ENCODE peak calls at places on chromosomes 11 and 22, in seven cellular contexts. One of them, this sample, is unnamed.

GRCh38 chr11:35182317-35182939 is 43.5 kb downstream of the CD44 start:
- DNase-seq in amygdala: no peak
- DNase-seq in Kasumi-1: no peak
- DNase-seq in Ammon's horn: no peak
- DNase-seq in retinal pigment epithelial cell: no peak
- DNase-seq in esophagus squamous epithelium: no peak
- DNase-seq in stimulated activated CD8-positive, alpha-beta memory T cell treated with anti-CD3 and anti-CD28 coated beads, Interleukin-2, amount 100 ng/mL, for 48 hours: no peak
- DNase-seq in this sample: no peak

GRCh38 chr11:61587541-61587941 is 6.7 kb upstream of the SYT7 start:
- DNase-seq in amygdala: no peak
- DNase-seq in Kasumi-1: no peak
- DNase-seq in Ammon's horn: no peak
- DNase-seq in retinal pigment epithelial cell: no peak
- DNase-seq in esophagus squamous epithelium: no peak
- DNase-seq in stimulated activated CD8-positive, alpha-beta memory T cell treated with anti-CD3 and anti-CD28 coated beads, Interleukin-2, amount 100 ng/mL, for 48 hours: peak
- DNase-seq in this sample: no peak

GRCh38 chr11:111454561-111455192 is 57.5 kb downstream of the BTG4 start:
- DNase-seq in amygdala: no peak
- DNase-seq in Kasumi-1: peak
- DNase-seq in Ammon's horn: peak
- DNase-seq in retinal pigment epithelial cell: no peak
- DNase-seq in esophagus squamous epithelium: no peak
- DNase-seq in stimulated activated CD8-positive, alpha-beta memory T cell treated with anti-CD3 and anti-CD28 coated beads, Interleukin-2, amount 100 ng/mL, for 48 hours: peak
- DNase-seq in this sample: peak

GRCh38 chr11:33479216-33479615 is 221.4 kb downstream of the C11orf91 start:
- DNase-seq in amygdala: no peak
- DNase-seq in Kasumi-1: no peak
- DNase-seq in Ammon's horn: no peak
- DNase-seq in retinal pigment epithelial cell: no peak
- DNase-seq in esophagus squamous epithelium: no peak
- DNase-seq in stimulated activated CD8-positive, alpha-beta memory T cell treated with anti-CD3 and anti-CD28 coated beads, Interleukin-2, amount 100 ng/mL, for 48 hours: no peak
- DNase-seq in this sample: no peak

GRCh38 chr11:78022397-78023396 is at the start of gene KCTD14:
- DNase-seq in amygdala: no peak
- DNase-seq in Kasumi-1: no peak
- DNase-seq in Ammon's horn: no peak
- DNase-seq in retinal pigment epithelial cell: no peak
- DNase-seq in esophagus squamous epithelium: no peak
- DNase-seq in stimulated activated CD8-positive, alpha-beta memory T cell treated with anti-CD3 and anti-CD28 coated beads, Interleukin-2, amount 100 ng/mL, for 48 hours: no peak
- DNase-seq in this sample: no peak

GRCh38 chr11:117822031-117822521 is 2.5 kb downstream of the FXYD2 start:
- DNase-seq in amygdala: no peak
- DNase-seq in Kasumi-1: peak
- DNase-seq in Ammon's horn: no peak
- DNase-seq in retinal pigment epithelial cell: no peak
- DNase-seq in esophagus squamous epithelium: no peak
- DNase-seq in stimulated activated CD8-positive, alpha-beta memory T cell treated with anti-CD3 and anti-CD28 coated beads, Interleukin-2, amount 100 ng/mL, for 48 hours: peak
- DNase-seq in this sample: no peak

GRCh38 chr11:31919175-31919574 is 108.1 kb upstream of the PAX6 start:
- DNase-seq in amygdala: no peak
- DNase-seq in Kasumi-1: no peak
- DNase-seq in Ammon's horn: no peak
- DNase-seq in retinal pigment epithelial cell: no peak
- DNase-seq in esophagus squamous epithelium: no peak
- DNase-seq in stimulated activated CD8-positive, alpha-beta memory T cell treated with anti-CD3 and anti-CD28 coated beads, Interleukin-2, amount 100 ng/mL, for 48 hours: no peak
- DNase-seq in this sample: no peak

GRCh38 chr11:71096751-71097388 is 155.5 kb downstream of the SHANK2 start:
- DNase-seq in amygdala: no peak
- DNase-seq in Kasumi-1: no peak
- DNase-seq in Ammon's horn: no peak
- DNase-seq in retinal pigment epithelial cell: no peak
- DNase-seq in esophagus squamous epithelium: no peak
- DNase-seq in stimulated activated CD8-positive, alpha-beta memory T cell treated with anti-CD3 and anti-CD28 coated beads, Interleukin-2, amount 100 ng/mL, for 48 hours: no peak
- DNase-seq in this sample: no peak

GRCh38 chr11:8329961-8330361 is 66.3 kb upstream of the LMO1 start:
- DNase-seq in amygdala: no peak
- DNase-seq in Kasumi-1: no peak
- DNase-seq in Ammon's horn: no peak
- DNase-seq in retinal pigment epithelial cell: peak
- DNase-seq in esophagus squamous epithelium: no peak
- DNase-seq in stimulated activated CD8-positive, alpha-beta memory T cell treated with anti-CD3 and anti-CD28 coated beads, Interleukin-2, amount 100 ng/mL, for 48 hours: no peak
- DNase-seq in this sample: peak

GRCh38 chr11:4881860-4882500 is at the start of gene OR51T1:
- DNase-seq in amygdala: no peak
- DNase-seq in Kasumi-1: no peak
- DNase-seq in Ammon's horn: no peak
- DNase-seq in retinal pigment epithelial cell: no peak
- DNase-seq in esophagus squamous epithelium: no peak
- DNase-seq in stimulated activated CD8-positive, alpha-beta memory T cell treated with anti-CD3 and anti-CD28 coated beads, Interleukin-2, amount 100 ng/mL, for 48 hours: no peak
- DNase-seq in this sample: no peak

GRCh38 chr22:37763652-37764051 is 44.1 kb upstream of the GCAT start:
- DNase-seq in amygdala: no peak
- DNase-seq in Kasumi-1: no peak
- DNase-seq in Ammon's horn: no peak
- DNase-seq in retinal pigment epithelial cell: no peak
- DNase-seq in esophagus squamous epithelium: no peak
- DNase-seq in stimulated activated CD8-positive, alpha-beta memory T cell treated with anti-CD3 and anti-CD28 coated beads, Interleukin-2, amount 100 ng/mL, for 48 hours: no peak
- DNase-seq in this sample: no peak

GRCh38 chr11:35486446-35486845 is 39.0 kb downstream of the PAMR1 start:
- DNase-seq in amygdala: no peak
- DNase-seq in Kasumi-1: no peak
- DNase-seq in Ammon's horn: no peak
- DNase-seq in retinal pigment epithelial cell: no peak
- DNase-seq in esophagus squamous epithelium: no peak
- DNase-seq in stimulated activated CD8-positive, alpha-beta memory T cell treated with anti-CD3 and anti-CD28 coated beads, Interleukin-2, amount 100 ng/mL, for 48 hours: no peak
- DNase-seq in this sample: no peak

GRCh38 chr11:78860720-78861422 is 286.2 kb upstream of the NARS2 start:
- DNase-seq in amygdala: no peak
- DNase-seq in Kasumi-1: peak
- DNase-seq in Ammon's horn: no peak
- DNase-seq in retinal pigment epithelial cell: no peak
- DNase-seq in esophagus squamous epithelium: no peak
- DNase-seq in stimulated activated CD8-positive, alpha-beta memory T cell treated with anti-CD3 and anti-CD28 coated beads, Interleukin-2, amount 100 ng/mL, for 48 hours: no peak
- DNase-seq in this sample: peak

GRCh38 chr22:47990486-47990885 is 1228.0 kb downstream of the TBC1D22A start:
- DNase-seq in amygdala: no peak
- DNase-seq in Kasumi-1: no peak
- DNase-seq in Ammon's horn: no peak
- DNase-seq in retinal pigment epithelial cell: no peak
- DNase-seq in esophagus squamous epithelium: no peak
- DNase-seq in stimulated activated CD8-positive, alpha-beta memory T cell treated with anti-CD3 and anti-CD28 coated beads, Interleukin-2, amount 100 ng/mL, for 48 hours: no peak
- DNase-seq in this sample: no peak

GRCh38 chr11:64156235-64157011 is 9.5 kb downstream of the MACROD1 start:
- DNase-seq in amygdala: no peak
- DNase-seq in Kasumi-1: no peak
- DNase-seq in Ammon's horn: peak
- DNase-seq in retinal pigment epithelial cell: no peak
- DNase-seq in esophagus squamous epithelium: no peak
- DNase-seq in stimulated activated CD8-positive, alpha-beta memory T cell treated with anti-CD3 and anti-CD28 coated beads, Interleukin-2, amount 100 ng/mL, for 48 hours: no peak
- DNase-seq in this sample: no peak

GRCh38 chr22:48488149-48488551 is 1339.5 kb downstream of the BRD1 start:
- DNase-seq in amygdala: no peak
- DNase-seq in Kasumi-1: no peak
- DNase-seq in Ammon's horn: no peak
- DNase-seq in retinal pigment epithelial cell: no peak
- DNase-seq in esophagus squamous epithelium: no peak
- DNase-seq in stimulated activated CD8-positive, alpha-beta memory T cell treated with anti-CD3 and anti-CD28 coated beads, Interleukin-2, amount 100 ng/mL, for 48 hours: no peak
- DNase-seq in this sample: no peak

GRCh38 chr11:121814962-121815361 is 301.1 kb downstream of the BLID start:
- DNase-seq in amygdala: no peak
- DNase-seq in Kasumi-1: no peak
- DNase-seq in Ammon's horn: no peak
- DNase-seq in retinal pigment epithelial cell: no peak
- DNase-seq in esophagus squamous epithelium: no peak
- DNase-seq in stimulated activated CD8-positive, alpha-beta memory T cell treated with anti-CD3 and anti-CD28 coated beads, Interleukin-2, amount 100 ng/mL, for 48 hours: no peak
- DNase-seq in this sample: no peak